ENCODE peak calls at places on chromosomes 4 and X, in six cellular contexts. Y, S, L, I, G and M are unnamed samples.

GRCh38 chr4:122548886-122549630 is 71.8 kb downstream of the IL21 start:
- DNase-seq in Y (no peak), L (no peak), S (no peak), G (no peak), I (no peak), M (no peak)

GRCh38 chr4:147638365-147638764 is 21.2 kb downstream of the TMEM184C start:
- DNase-seq in L (no peak), I (no peak), G (no peak), S (no peak), Y (no peak), M (no peak)

GRCh38 chr4:73417973-73418372 is 13.9 kb downstream of the ALB start:
- DNase-seq in S (no peak), L (peak), Y (no peak), I (no peak), G (no peak), M (no peak)

GRCh38 chr4:173538148-173538902 is 8.3 kb upstream of the HAND2 start:
- DNase-seq in L (peak), G (no peak), Y (no peak), I (no peak), S (no peak), M (no peak)

GRCh38 chr4:6152879-6153705 is 47.3 kb downstream of the JAKMIP1 start:
- DNase-seq in S (no peak), Y (no peak), G (no peak), L (no peak), I (no peak), M (no peak)

GRCh38 chrX:46140272-46140671 is 404.9 kb downstream of the ZNF674 start:
- DNase-seq in S (no peak), Y (no peak), L (no peak), G (no peak), I (no peak), M (no peak)

GRCh38 chr4:48109413-48110263 is 24.4 kb downstream of the TXK start:
- DNase-seq in I (no peak), S (no peak), Y (no peak), L (peak), G (no peak), M (no peak)

GRCh38 chr4:8860892-8861575 is 10.6 kb downstream of the HMX1 start:
- DNase-seq in L (no peak), I (no peak), S (no peak), G (no peak), Y (no peak), M (no peak)

GRCh38 chr4:8607603-8608481 is 15.3 kb downstream of the CPZ start:
- DNase-seq in G (no peak), I (no peak), S (no peak), Y (peak), L (no peak), M (no peak)

GRCh38 chrX:78822157-78822683 is 74.7 kb downstream of the LPAR4 start:
- DNase-seq in L (no peak), I (no peak), G (no peak), Y (no peak), S (no peak), M (no peak)

GRCh38 chrX:13463608-13464007 is 105.8 kb upstream of the EGFL6 start:
- DNase-seq in Y (no peak), G (peak), I (no peak), S (no peak), L (peak), M (no peak)

GRCh38 chr4:20528508-20528907 is 171.8 kb upstream of the PACRGL start:
- DNase-seq in G (no peak), I (no peak), L (no peak), S (no peak), Y (no peak), M (no peak)

GRCh38 chrX:22526339-22526738 is 253.6 kb downstream of the CBLL2 start:
- DNase-seq in S (no peak), I (no peak), G (no peak), L (peak), Y (no peak), M (no peak)